ENCODE peak calls at places on chromosome 2, in seven cellular contexts. One of them, this sample, is unnamed. For H3K4me1 and H3K9me3, the result is how much of the 10 kb centered on the place peaks cover.

GRCh38 chr2:190792956-190793888 is 87.4 kb upstream of the GLS start:
- DNase-seq in astrocyte: peak
- DNase-seq in CD4-positive, CD25-positive, alpha-beta regulatory T cell: no peak
- DNase-seq in adrenal gland: no peak
- DNase-seq in aorta: no peak
- DNase-seq in OCI-LY7: no peak
- DNase-seq in effector memory CD4-positive, alpha-beta T cell: no peak
- DNase-seq in this sample: no peak

GRCh38 chr2:152542995-152543481 is 174.2 kb downstream of the PRPF40A start:
- DNase-seq in astrocyte: peak
- DNase-seq in CD4-positive, CD25-positive, alpha-beta regulatory T cell: no peak
- DNase-seq in adrenal gland: peak
- DNase-seq in aorta: no peak
- DNase-seq in OCI-LY7: no peak
- DNase-seq in effector memory CD4-positive, alpha-beta T cell: no peak
- DNase-seq in this sample: no peak

GRCh38 chr2:173941567-173941966 is 23.6 kb downstream of the SP3 start:
- DNase-seq in astrocyte: no peak
- DNase-seq in CD4-positive, CD25-positive, alpha-beta regulatory T cell: no peak
- DNase-seq in adrenal gland: no peak
- DNase-seq in aorta: no peak
- DNase-seq in OCI-LY7: no peak
- DNase-seq in effector memory CD4-positive, alpha-beta T cell: no peak
- DNase-seq in this sample: no peak

GRCh38 chr2:221025397-221025796 is 546.7 kb downstream of the EPHA4 start:
- DNase-seq in astrocyte: no peak
- DNase-seq in CD4-positive, CD25-positive, alpha-beta regulatory T cell: no peak
- DNase-seq in adrenal gland: no peak
- DNase-seq in aorta: no peak
- DNase-seq in OCI-LY7: peak
- DNase-seq in effector memory CD4-positive, alpha-beta T cell: no peak
- DNase-seq in this sample: no peak

GRCh38 chr2:215428060-215428910 is 7.6 kb downstream of the FN1 start:
- DNase-seq in astrocyte: peak
- DNase-seq in CD4-positive, CD25-positive, alpha-beta regulatory T cell: no peak
- DNase-seq in adrenal gland: no peak
- DNase-seq in aorta: no peak
- DNase-seq in OCI-LY7: no peak
- DNase-seq in effector memory CD4-positive, alpha-beta T cell: no peak
- DNase-seq in this sample: no peak

GRCh38 chr2:2694751-2695150 is 363.7 kb upstream of the MYT1L start:
- DNase-seq in astrocyte: no peak
- DNase-seq in CD4-positive, CD25-positive, alpha-beta regulatory T cell: no peak
- DNase-seq in adrenal gland: no peak
- DNase-seq in aorta: no peak
- DNase-seq in OCI-LY7: no peak
- DNase-seq in effector memory CD4-positive, alpha-beta T cell: no peak
- DNase-seq in this sample: no peak

GRCh38 chr2:239460780-239461179 is 60.0 kb upstream of the HDAC4 start:
- DNase-seq in astrocyte: no peak
- DNase-seq in CD4-positive, CD25-positive, alpha-beta regulatory T cell: no peak
- DNase-seq in adrenal gland: peak
- DNase-seq in aorta: no peak
- DNase-seq in OCI-LY7: no peak
- DNase-seq in effector memory CD4-positive, alpha-beta T cell: no peak
- DNase-seq in this sample: no peak

GRCh38 chr2:167748536-167748935 is 498.9 kb downstream of the STK39 start:
- DNase-seq in astrocyte: no peak
- DNase-seq in CD4-positive, CD25-positive, alpha-beta regulatory T cell: no peak
- DNase-seq in adrenal gland: no peak
- DNase-seq in aorta: no peak
- DNase-seq in OCI-LY7: no peak
- DNase-seq in effector memory CD4-positive, alpha-beta T cell: no peak
- DNase-seq in this sample: no peak

GRCh38 chr2:212646698-212647097 is 108.1 kb upstream of the ERBB4 start:
- DNase-seq in astrocyte: peak
- DNase-seq in CD4-positive, CD25-positive, alpha-beta regulatory T cell: no peak
- DNase-seq in adrenal gland: peak
- DNase-seq in aorta: no peak
- DNase-seq in OCI-LY7: no peak
- DNase-seq in effector memory CD4-positive, alpha-beta T cell: no peak
- DNase-seq in this sample: no peak

GRCh38 chr2:118044849-118045248 is 31.0 kb upstream of the CCDC93 start:
- DNase-seq in astrocyte: no peak
- DNase-seq in CD4-positive, CD25-positive, alpha-beta regulatory T cell: no peak
- DNase-seq in adrenal gland: no peak
- DNase-seq in aorta: no peak
- DNase-seq in OCI-LY7: no peak
- DNase-seq in effector memory CD4-positive, alpha-beta T cell: no peak
- DNase-seq in this sample: no peak

GRCh38 chr2:223549215-223549614 is 52.9 kb downstream of the SCG2 start:
- DNase-seq in astrocyte: peak
- DNase-seq in CD4-positive, CD25-positive, alpha-beta regulatory T cell: no peak
- DNase-seq in adrenal gland: no peak
- DNase-seq in aorta: no peak
- DNase-seq in OCI-LY7: no peak
- DNase-seq in effector memory CD4-positive, alpha-beta T cell: no peak
- DNase-seq in this sample: no peak

GRCh38 chr2:240785424-240786335 is 34.3 kb downstream of the KIF1A start:
- DNase-seq in astrocyte: no peak
- DNase-seq in CD4-positive, CD25-positive, alpha-beta regulatory T cell: no peak
- DNase-seq in adrenal gland: no peak
- DNase-seq in aorta: peak
- DNase-seq in OCI-LY7: no peak
- DNase-seq in effector memory CD4-positive, alpha-beta T cell: no peak
- DNase-seq in this sample: no peak

GRCh38 chr2:2839393-2840096 is 508.5 kb upstream of the MYT1L start:
- DNase-seq in astrocyte: no peak
- DNase-seq in CD4-positive, CD25-positive, alpha-beta regulatory T cell: no peak
- DNase-seq in adrenal gland: no peak
- DNase-seq in aorta: no peak
- DNase-seq in OCI-LY7: no peak
- DNase-seq in effector memory CD4-positive, alpha-beta T cell: no peak
- DNase-seq in this sample: no peak

GRCh38 chr2:152405206-152406118 is 70.5 kb downstream of the FMNL2 start:
- DNase-seq in astrocyte: peak
- DNase-seq in CD4-positive, CD25-positive, alpha-beta regulatory T cell: no peak
- DNase-seq in adrenal gland: peak
- DNase-seq in aorta: no peak
- DNase-seq in OCI-LY7: no peak
- DNase-seq in effector memory CD4-positive, alpha-beta T cell: no peak
- DNase-seq in this sample: no peak

GRCh38 chr2:45011621-45012602 is 2.7 kb upstream of the SIX2 start:
- DNase-seq in astrocyte: no peak
- DNase-seq in CD4-positive, CD25-positive, alpha-beta regulatory T cell: no peak
- DNase-seq in adrenal gland: no peak
- DNase-seq in aorta: no peak
- DNase-seq in OCI-LY7: no peak
- DNase-seq in effector memory CD4-positive, alpha-beta T cell: no peak
- DNase-seq in this sample: no peak

GRCh38 chr2:184041077-184041476 is 557.3 kb upstream of the ZNF804A start:
- DNase-seq in astrocyte: no peak
- DNase-seq in CD4-positive, CD25-positive, alpha-beta regulatory T cell: no peak
- DNase-seq in adrenal gland: no peak
- DNase-seq in aorta: no peak
- DNase-seq in OCI-LY7: no peak
- DNase-seq in effector memory CD4-positive, alpha-beta T cell: no peak
- DNase-seq in this sample: no peak

GRCh38 chr2:127096280-127096679 is 10.7 kb downstream of the BIN1 start:
- DNase-seq in astrocyte: no peak
- DNase-seq in CD4-positive, CD25-positive, alpha-beta regulatory T cell: no peak
- DNase-seq in adrenal gland: no peak
- DNase-seq in aorta: peak
- DNase-seq in OCI-LY7: no peak
- DNase-seq in effector memory CD4-positive, alpha-beta T cell: no peak
- DNase-seq in this sample: no peak

GRCh38 chr2:127095367-127095641 is 11.7 kb downstream of the BIN1 start:
- DNase-seq in astrocyte: no peak
- DNase-seq in CD4-positive, CD25-positive, alpha-beta regulatory T cell: no peak
- DNase-seq in adrenal gland: no peak
- DNase-seq in aorta: peak
- DNase-seq in OCI-LY7: no peak
- DNase-seq in effector memory CD4-positive, alpha-beta T cell: no peak
- DNase-seq in this sample: no peak

GRCh38 chr2:127094509-127095366 is 12.2 kb downstream of the BIN1 start:
- DNase-seq in astrocyte: peak
- DNase-seq in CD4-positive, CD25-positive, alpha-beta regulatory T cell: no peak
- DNase-seq in adrenal gland: peak
- DNase-seq in aorta: peak
- DNase-seq in OCI-LY7: no peak
- DNase-seq in effector memory CD4-positive, alpha-beta T cell: no peak
- DNase-seq in this sample: peak

GRCh38 chr2:127096718-127097470 is 10.1 kb downstream of the BIN1 start:
- DNase-seq in astrocyte: no peak
- DNase-seq in CD4-positive, CD25-positive, alpha-beta regulatory T cell: no peak
- DNase-seq in adrenal gland: no peak
- DNase-seq in aorta: peak
- DNase-seq in OCI-LY7: no peak
- DNase-seq in effector memory CD4-positive, alpha-beta T cell: no peak
- DNase-seq in this sample: no peak

GRCh38 chr2:127095784-127096183 is 11.2 kb downstream of the BIN1 start:
- DNase-seq in astrocyte: no peak
- DNase-seq in CD4-positive, CD25-positive, alpha-beta regulatory T cell: no peak
- DNase-seq in adrenal gland: no peak
- DNase-seq in aorta: no peak
- DNase-seq in OCI-LY7: no peak
- DNase-seq in effector memory CD4-positive, alpha-beta T cell: no peak
- DNase-seq in this sample: no peak
- H3K4me1 ChIP-seq in astrocyte: under half
- H3K4me1 ChIP-seq in CD4-positive, CD25-positive, alpha-beta regulatory T cell: under half
- H3K4me1 ChIP-seq in adrenal gland: half or more
- H3K4me1 ChIP-seq in aorta: under half
- H3K4me1 ChIP-seq in OCI-LY7: under half
- H3K4me1 ChIP-seq in effector memory CD4-positive, alpha-beta T cell: under half
- H3K4me1 ChIP-seq in this sample: under half

DNA sequence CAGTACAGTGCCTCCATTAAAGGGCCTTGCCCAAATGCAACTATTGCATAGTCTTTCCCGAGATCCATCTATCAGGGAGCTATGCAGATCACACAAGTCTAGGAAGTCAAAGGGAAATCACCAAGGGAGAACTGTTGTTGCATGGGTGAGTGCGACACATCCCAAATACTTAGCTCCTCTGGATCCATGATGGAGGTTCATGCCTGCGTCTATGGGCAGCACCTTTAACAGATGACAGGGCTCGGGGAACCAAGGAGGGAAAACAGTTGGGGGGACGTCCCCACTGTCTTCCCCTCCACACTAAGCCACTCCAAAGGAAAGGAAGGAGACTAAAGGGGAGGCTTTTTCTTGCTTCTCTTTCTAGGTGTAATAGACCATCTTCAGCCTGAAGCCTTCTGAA is 552.8 kb upstream of the PKDCC start:
- DNase-seq in astrocyte: no peak
- DNase-seq in CD4-positive, CD25-positive, alpha-beta regulatory T cell: no peak
- DNase-seq in adrenal gland: no peak
- DNase-seq in aorta: no peak
- DNase-seq in OCI-LY7: peak
- DNase-seq in effector memory CD4-positive, alpha-beta T cell: no peak
- DNase-seq in this sample: no peak
- H3K9me3 ChIP-seq in astrocyte: under half
- H3K9me3 ChIP-seq in CD4-positive, CD25-positive, alpha-beta regulatory T cell: under half
- H3K9me3 ChIP-seq in adrenal gland: under half
- H3K9me3 ChIP-seq in aorta: under half
- H3K9me3 ChIP-seq in OCI-LY7: under half
- H3K9me3 ChIP-seq in effector memory CD4-positive, alpha-beta T cell: under half
- H3K9me3 ChIP-seq in this sample: under half

GRCh38 chr2:197274937-197275336 is 35.6 kb downstream of the ANKRD44 start:
- DNase-seq in astrocyte: no peak
- DNase-seq in CD4-positive, CD25-positive, alpha-beta regulatory T cell: no peak
- DNase-seq in adrenal gland: no peak
- DNase-seq in aorta: no peak
- DNase-seq in OCI-LY7: no peak
- DNase-seq in effector memory CD4-positive, alpha-beta T cell: no peak
- DNase-seq in this sample: no peak

GRCh38 chr2:197276156-197276555 is 34.4 kb downstream of the ANKRD44 start:
- DNase-seq in astrocyte: no peak
- DNase-seq in CD4-positive, CD25-positive, alpha-beta regulatory T cell: no peak
- DNase-seq in adrenal gland: no peak
- DNase-seq in aorta: no peak
- DNase-seq in OCI-LY7: no peak
- DNase-seq in effector memory CD4-positive, alpha-beta T cell: no peak
- DNase-seq in this sample: no peak

GRCh38 chr2:197279997-197280756 is 30.4 kb downstream of the ANKRD44 start:
- DNase-seq in astrocyte: peak
- DNase-seq in CD4-positive, CD25-positive, alpha-beta regulatory T cell: no peak
- DNase-seq in adrenal gland: no peak
- DNase-seq in aorta: no peak
- DNase-seq in OCI-LY7: no peak
- DNase-seq in effector memory CD4-positive, alpha-beta T cell: no peak
- DNase-seq in this sample: no peak

GRCh38 chr2:197278804-197279763 is 31.5 kb downstream of the ANKRD44 start:
- DNase-seq in astrocyte: peak
- DNase-seq in CD4-positive, CD25-positive, alpha-beta regulatory T cell: no peak
- DNase-seq in adrenal gland: no peak
- DNase-seq in aorta: no peak
- DNase-seq in OCI-LY7: no peak
- DNase-seq in effector memory CD4-positive, alpha-beta T cell: no peak
- DNase-seq in this sample: no peak

DNA sequence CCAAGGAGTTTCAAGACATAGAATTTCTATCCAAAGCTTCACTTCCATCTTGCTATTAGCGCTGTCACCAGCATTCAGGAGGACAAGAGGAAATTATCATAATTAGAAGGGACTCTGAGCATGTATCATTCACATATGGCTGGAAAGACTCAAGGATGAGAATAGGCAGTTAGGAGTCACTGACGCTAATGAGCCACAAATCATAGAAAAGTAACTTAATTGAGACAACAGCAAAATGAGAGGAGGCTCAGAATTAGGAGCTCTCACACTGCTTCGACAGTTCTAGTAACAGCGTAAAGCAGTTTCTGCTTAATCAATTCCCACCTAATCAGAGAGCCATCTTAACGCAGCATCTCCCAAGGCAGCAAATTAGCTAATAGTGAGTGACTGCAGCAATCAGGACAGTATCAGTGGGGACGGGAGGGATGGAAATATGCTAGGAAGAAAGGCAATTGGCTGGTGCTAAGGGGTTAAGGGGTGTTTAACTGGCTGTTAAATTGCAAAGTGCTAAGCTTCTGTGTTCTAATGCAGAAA is 32.8 kb downstream of the ANKRD44 start:
- DNase-seq in astrocyte: no peak
- DNase-seq in CD4-positive, CD25-positive, alpha-beta regulatory T cell: no peak
- DNase-seq in adrenal gland: no peak
- DNase-seq in aorta: no peak
- DNase-seq in OCI-LY7: no peak
- DNase-seq in effector memory CD4-positive, alpha-beta T cell: no peak
- DNase-seq in this sample: no peak
- H3K4me1 ChIP-seq in astrocyte: under half
- H3K4me1 ChIP-seq in CD4-positive, CD25-positive, alpha-beta regulatory T cell: half or more
- H3K4me1 ChIP-seq in adrenal gland: under half
- H3K4me1 ChIP-seq in aorta: under half
- H3K4me1 ChIP-seq in OCI-LY7: under half
- H3K4me1 ChIP-seq in effector memory CD4-positive, alpha-beta T cell: half or more
- H3K4me1 ChIP-seq in this sample: under half

DNA sequence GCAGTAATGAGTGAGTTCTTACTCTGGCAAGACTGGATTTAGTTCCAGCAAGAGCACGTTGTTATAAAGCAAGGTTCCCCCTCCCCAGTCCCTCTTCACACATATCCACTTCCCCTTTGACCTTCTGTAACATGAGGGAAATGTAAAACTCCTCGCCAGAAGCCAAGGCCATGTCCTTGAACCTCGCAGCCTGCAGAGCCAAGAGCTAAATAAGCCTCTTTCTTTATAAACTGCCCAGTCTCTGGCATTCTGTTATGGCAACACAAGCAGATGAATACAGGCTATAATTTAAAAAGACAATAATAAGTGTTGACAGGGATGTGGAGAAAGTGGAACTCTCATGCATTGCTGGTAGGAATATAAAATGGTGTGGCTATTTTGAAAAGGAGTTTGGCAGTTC is 60.3 kb downstream of the TLK1 start:
- DNase-seq in astrocyte: no peak
- DNase-seq in CD4-positive, CD25-positive, alpha-beta regulatory T cell: no peak
- DNase-seq in adrenal gland: no peak
- DNase-seq in aorta: no peak
- DNase-seq in OCI-LY7: no peak
- DNase-seq in effector memory CD4-positive, alpha-beta T cell: no peak
- DNase-seq in this sample: no peak
- H3K9me3 ChIP-seq in astrocyte: under half
- H3K9me3 ChIP-seq in CD4-positive, CD25-positive, alpha-beta regulatory T cell: under half
- H3K9me3 ChIP-seq in adrenal gland: under half
- H3K9me3 ChIP-seq in aorta: under half
- H3K9me3 ChIP-seq in OCI-LY7: under half
- H3K9me3 ChIP-seq in effector memory CD4-positive, alpha-beta T cell: under half
- H3K9me3 ChIP-seq in this sample: under half

This sample was measured in Peyer's patch.